ENCODE peak calls at places on chromosome 16, in ten cellular contexts. B is ovary; V is endodermal cell; P is NCI-H510A treated with DMSO at 0.1 percent for 48 hours; K is neural progenitor cell; J is left ventricle myocardium inferior; G is PC-3; Y is mucosa of gallbladder; F is stimulated activated CD8-positive, alpha-beta memory T cell treated with anti-CD3 and anti-CD28 coated beads, Interleukin-15, amount 100 ng/mL, for 4 hours; L is hepatic stellate cell. D is an unnamed sample.

GRCh38 chr16:85199069-85199725 is 86.9 kb upstream of the CIBAR2 start:
- DNase-seq in B (no peak), V (no peak), P (no peak), K (no peak), J (no peak), G (no peak), Y (no peak), F (no peak), L (no peak), D (no peak)

GRCh38 chr16:89552329-89552728 is 8.2 kb upstream of the RPL13 start:
- DNase-seq in B (no peak), V (no peak), P (no peak), K (no peak), J (no peak), G (no peak), Y (no peak), F (no peak), L (no peak), D (no peak)

GRCh38 chr16:67897231-67897630 is 4.2 kb downstream of the PSKH1 start:
- DNase-seq in B (no peak), V (no peak), P (no peak), K (no peak), J (no peak), G (no peak), Y (no peak), F (no peak), L (no peak), D (no peak)

GRCh38 chr16:71421911-71422310 is 19.9 kb downstream of the TLE7 start:
- DNase-seq in B (no peak), V (peak; percentile 89), P (no peak), K (peak; percentile 49), J (no peak), G (peak; percentile 23), Y (no peak), F (no peak), L (peak; percentile 34), D (peak; percentile 84)

GRCh38 chr16:35255186-35255803 is 1795.9 kb downstream of the TP53TG3F start:
- DNase-seq in B (no peak), V (no peak), P (no peak), K (no peak), J (no peak), G (no peak), Y (no peak), F (no peak), L (no peak), D (no peak)

GRCh38 chr16:56643080-56643778 is 4.8 kb downstream of the MT1A start:
- DNase-seq in B (no peak), V (peak; percentile 89), P (peak; percentile 27), K (peak; percentile 59), J (peak; percentile 66), G (peak; percentile 53), Y (peak; percentile 69), F (peak; percentile 60), L (peak; percentile 50), D (peak; percentile 85)

GRCh38 chr16:2043296-2043979 is 4.2 kb downstream of the NTHL1 start:
- DNase-seq in B (no peak), V (no peak), P (peak; percentile 53), K (no peak), J (no peak), G (peak; percentile 20), Y (no peak), F (no peak), L (no peak), D (no peak)

GRCh38 chr16:2033057-2033911 is 6.6 kb downstream of the NHERF2 start:
- DNase-seq in B (peak; percentile 72), V (peak; percentile 68), P (no peak), K (peak; percentile 38), J (peak; percentile 76), G (peak; percentile 46), Y (no peak), F (no peak), L (peak; percentile 72), D (peak; percentile 81)

GRCh38 chr16:81634380-81635121 is 144.5 kb upstream of the PLCG2 start:
- DNase-seq in B (no peak), V (peak; percentile 64), P (peak; percentile 28), K (peak; percentile 81), J (no peak), G (no peak), Y (no peak), F (no peak), L (no peak), D (no peak)

GRCh38 chr16:4767872-4768548 is 1.0 kb upstream of the ZNF500 start:
- DNase-seq in B (peak; percentile 35), V (no peak), P (peak; percentile 58), K (no peak), J (no peak), G (no peak), Y (no peak), F (no peak), L (no peak), D (no peak)

GRCh38 chr16:27430923-27431484 is 29.0 kb downstream of the IL21R start:
- DNase-seq in B (no peak), V (no peak), P (no peak), K (no peak), J (no peak), G (no peak), Y (peak; percentile 9), F (no peak), L (no peak), D (no peak)

GRCh38 chr16:4489030-4489429 is 12.8 kb downstream of the HMOX2 start:
- DNase-seq in B (no peak), V (no peak), P (no peak), K (no peak), J (no peak), G (peak; percentile 63), Y (no peak), F (no peak), L (peak; percentile 75), D (no peak)

GRCh38 chr16:82987767-82988166 is 361.0 kb downstream of the CDH13 start:
- DNase-seq in B (no peak), V (no peak), P (no peak), K (no peak), J (no peak), G (no peak), Y (peak; percentile 11), F (no peak), L (no peak), D (no peak)

GRCh38 chr16:15518412-15519351 is 84.3 kb downstream of the BMERB1 start:
- DNase-seq in B (peak; percentile 63), V (peak; percentile 77), P (no peak), K (no peak), J (peak; percentile 46), G (peak; percentile 17), Y (peak; percentile 36), F (no peak), L (peak; percentile 41), D (no peak)

GRCh38 chr16:81629896-81630631 is 149.0 kb upstream of the PLCG2 start:
- DNase-seq in B (no peak), V (no peak), P (no peak), K (no peak), J (no peak), G (no peak), Y (no peak), F (no peak), L (no peak), D (no peak)

GRCh38 chr16:3484328-3485096 is 10.8 kb downstream of the C16orf90 start:
- DNase-seq in B (no peak), V (peak; percentile 36), P (no peak), K (no peak), J (no peak), G (no peak), Y (no peak), F (no peak), L (no peak), D (no peak)

GRCh38 chr16:77193377-77193776 is 2.4 kb downstream of the MON1B start:
- DNase-seq in B (no peak), V (no peak), P (no peak), K (no peak), J (no peak), G (no peak), Y (no peak), F (no peak), L (no peak), D (peak; percentile 13)

GRCh38 chr16:8854298-8854948 is 14.4 kb downstream of the CARHSP1 start:
- DNase-seq in B (no peak), V (no peak), P (no peak), K (no peak), J (no peak), G (no peak), Y (no peak), F (no peak), L (no peak), D (peak; percentile 30)

GRCh38 chr16:71467810-71468209 is 5.8 kb upstream of the ZNF23 start:
- DNase-seq in B (peak; percentile 35), V (peak; percentile 92), P (no peak), K (peak; percentile 85), J (no peak), G (peak; percentile 40), Y (no peak), F (no peak), L (peak; percentile 37), D (peak; percentile 80)

GRCh38 chr16:85921026-85921425 is 22.1 kb downstream of the IRF8 start:
- DNase-seq in B (no peak), V (no peak), P (no peak), K (no peak), J (no peak), G (no peak), Y (no peak), F (no peak), L (no peak), D (no peak)

GRCh38 chr16:50994995-50995394 is 156.1 kb downstream of the SALL1 start:
- DNase-seq in B (no peak), V (no peak), P (no peak), K (no peak), J (no peak), G (no peak), Y (no peak), F (no peak), L (no peak), D (no peak)

GRCh38 chr16:11379420-11379819 is 34.2 kb downstream of the RMI2 start:
- DNase-seq in B (no peak), V (no peak), P (no peak), K (no peak), J (no peak), G (peak; percentile 57), Y (no peak), F (no peak), L (no peak), D (peak; percentile 5)

GRCh38 chr16:56938664-56939513 is 6.9 kb downstream of the HERPUD1 start:
- DNase-seq in B (no peak), V (no peak), P (peak; percentile 60), K (no peak), J (no peak), G (no peak), Y (no peak), F (no peak), L (no peak), D (no peak)

GRCh38 chr16:62021295-62021694 is 14.9 kb downstream of the CDH8 start:
- DNase-seq in B (no peak), V (no peak), P (no peak), K (no peak), J (no peak), G (no peak), Y (no peak), F (no peak), L (no peak), D (no peak)

GRCh38 chr16:55333690-55334089 is 9.7 kb downstream of the IRX6 start:
- DNase-seq in B (no peak), V (no peak), P (no peak), K (no peak), J (no peak), G (no peak), Y (no peak), F (no peak), L (no peak), D (no peak)

GRCh38 chr16:88977028-88977844 is at the start of gene CBFA2T3:
- DNase-seq in B (peak; percentile 44), V (no peak), P (no peak), K (no peak), J (peak; percentile 84), G (no peak), Y (peak; percentile 71), F (no peak), L (no peak), D (no peak)

GRCh38 chr16:26727801-26728200 is 338.9 kb upstream of the C16orf82 start:
- DNase-seq in B (no peak), V (no peak), P (no peak), K (no peak), J (no peak), G (no peak), Y (no peak), F (no peak), L (no peak), D (no peak)

GRCh38 chr16:87490091-87490798 is 2.6 kb downstream of the ZCCHC14 start:
- DNase-seq in B (no peak), V (no peak), P (no peak), K (peak; percentile 14), J (no peak), G (no peak), Y (no peak), F (no peak), L (no peak), D (no peak)